ENCODE peak calls at places on chromosomes 5 and 9, in eight cellular contexts. E is SK-N-SH, Y is HepG2, F is GM23338, L is K562, Q is GM12878, C is HCT116, U is HL-60. B is an unnamed sample.

GRCh38 chr5:31598640-31599611 is 40.0 kb upstream of the PDZD2 start:
- DNase-seq in U (no peak), F (peak), E (no peak), Q (no peak), L (no peak), Y (no peak), C (no peak), B (no peak)

GRCh38 chr5:113378960-113379541 is 55.7 kb downstream of the TSSK1B start:
- DNase-seq in E (peak), F (peak), Y (peak), L (peak), Q (peak), C (peak), U (peak), B (peak)

GRCh38 chr5:149264432-149265069 is 7.1 kb upstream of the AFAP1L1 start:
- DNase-seq in Y (peak), E (peak), U (no peak), Q (no peak), L (peak), F (peak), C (peak), B (peak)

GRCh38 chr9:88370346-88370745 is 17.9 kb upstream of the SPIN1 start:
- DNase-seq in Q (no peak), Y (no peak), U (no peak), F (no peak), C (no peak), E (peak), L (no peak), B (no peak)

GRCh38 chr5:4563400-4563799 is 576.7 kb upstream of the ADAMTS16 start:
- DNase-seq in Y (no peak), C (no peak), Q (no peak), F (peak), L (no peak), U (no peak), E (no peak), B (no peak)

GRCh38 chr9:16265671-16266070 is 604.8 kb downstream of the BNC2 start:
- DNase-seq in E (no peak), U (no peak), L (no peak), Y (no peak), F (no peak), Q (no peak), C (no peak), B (no peak)

GRCh38 chr9:136160939-136161610 is 42.4 kb upstream of the TMEM250 start:
- DNase-seq in Y (no peak), L (no peak), E (no peak), F (no peak), Q (no peak), U (no peak), C (no peak), B (no peak)

GRCh38 chr5:171420429-171421231 is 1.2 kb downstream of the FGF18 start:
- DNase-seq in U (no peak), F (peak), C (no peak), L (no peak), Q (no peak), Y (no peak), E (peak), B (no peak)

GRCh38 chr5:69331528-69332445 is 814 bp downstream of the CCDC125 start:
- DNase-seq in Y (peak), U (no peak), C (no peak), Q (no peak), E (no peak), L (no peak), F (peak), B (no peak)

GRCh38 chr5:61329729-61330128 is 2.3 kb upstream of the ZSWIM6 start:
- DNase-seq in Q (no peak), F (peak), U (no peak), L (no peak), Y (peak), C (no peak), E (no peak), B (peak)

GRCh38 chr5:40738502-40738901 is 17.3 kb downstream of the TTC33 start:
- DNase-seq in Q (no peak), U (no peak), Y (no peak), L (no peak), C (no peak), E (no peak), F (no peak), B (no peak)

GRCh38 chr5:84381501-84382362 is 2.9 kb downstream of the EDIL3 start:
- DNase-seq in F (no peak), U (peak), Q (no peak), E (no peak), C (no peak), Y (no peak), L (no peak), B (no peak)

GRCh38 chr5:16849821-16850220 is 86.3 kb downstream of the MYO10 start:
- DNase-seq in E (no peak), F (no peak), U (no peak), C (no peak), L (no peak), Q (no peak), Y (no peak), B (no peak)

GRCh38 chr5:66498791-66499207 is 97.4 kb upstream of the MAST4 start:
- DNase-seq in Q (no peak), C (no peak), L (no peak), U (no peak), F (peak), Y (peak), E (peak), B (peak)

GRCh38 chr9:88460583-88461332 is 72.5 kb downstream of the SPIN1 start:
- DNase-seq in U (no peak), E (no peak), F (peak), L (no peak), C (no peak), Y (no peak), Q (no peak), B (peak)

GRCh38 chr9:128716581-128717254 is 7.2 kb downstream of the ZDHHC12 start:
- DNase-seq in L (no peak), Q (no peak), E (peak), F (no peak), Y (no peak), U (no peak), C (no peak), B (no peak)

GRCh38 chr5:108193021-108193795 is 188.7 kb downstream of the FBXL17 start:
- DNase-seq in Q (no peak), U (no peak), Y (no peak), L (no peak), F (no peak), C (no peak), E (no peak), B (no peak)

GRCh38 chr9:124349267-124349666 is 66.0 kb downstream of the PSMB7 start:
- DNase-seq in C (no peak), U (no peak), Y (no peak), E (no peak), Q (no peak), F (no peak), L (no peak), B (no peak)

GRCh38 chr5:136734638-136735037 is 369.3 kb upstream of the TRPC7 start:
- DNase-seq in Q (no peak), Y (no peak), U (no peak), L (no peak), C (no peak), E (no peak), F (no peak), B (no peak)

GRCh38 chr5:180040287-180041214 is 31.0 kb downstream of the RNF130 start:
- DNase-seq in U (no peak), L (no peak), F (no peak), E (no peak), C (no peak), Y (no peak), Q (no peak), B (no peak)

GRCh38 chr5:98587166-98587565 is 186.3 kb upstream of the RGMB start:
- DNase-seq in Q (no peak), U (no peak), Y (no peak), L (no peak), C (no peak), E (no peak), F (no peak), B (no peak)

GRCh38 chr5:176825234-176825633 is 14.9 kb downstream of the UNC5A start:
- DNase-seq in L (no peak), U (no peak), Y (no peak), Q (no peak), E (no peak), F (no peak), C (no peak), B (no peak)

GRCh38 chr9:106921341-106921899 is 58.5 kb downstream of the ZNF462 start:
- DNase-seq in Y (peak), F (peak), Q (no peak), L (no peak), E (peak), C (peak), U (no peak), B (no peak)

GRCh38 chr9:4221936-4222335 is 77.9 kb downstream of the GLIS3 start:
- DNase-seq in U (no peak), L (no peak), C (no peak), Y (no peak), E (no peak), F (no peak), Q (no peak), B (no peak)

GRCh38 chr9:137619240-137620090 is 660 bp downstream of the EHMT1 start:
- DNase-seq in L (no peak), F (peak), Q (no peak), U (no peak), E (no peak), Y (no peak), C (no peak), B (no peak)

GRCh38 chr9:13116292-13116691 is 163.2 kb downstream of the MPDZ start:
- DNase-seq in U (no peak), L (no peak), F (no peak), C (no peak), Q (no peak), E (no peak), Y (no peak), B (no peak)

GRCh38 chr5:145680744-145681143 is 154.4 kb downstream of the PRELID2 start:
- DNase-seq in F (no peak), L (no peak), Y (no peak), E (no peak), C (no peak), U (no peak), Q (no peak), B (no peak)

DNA sequence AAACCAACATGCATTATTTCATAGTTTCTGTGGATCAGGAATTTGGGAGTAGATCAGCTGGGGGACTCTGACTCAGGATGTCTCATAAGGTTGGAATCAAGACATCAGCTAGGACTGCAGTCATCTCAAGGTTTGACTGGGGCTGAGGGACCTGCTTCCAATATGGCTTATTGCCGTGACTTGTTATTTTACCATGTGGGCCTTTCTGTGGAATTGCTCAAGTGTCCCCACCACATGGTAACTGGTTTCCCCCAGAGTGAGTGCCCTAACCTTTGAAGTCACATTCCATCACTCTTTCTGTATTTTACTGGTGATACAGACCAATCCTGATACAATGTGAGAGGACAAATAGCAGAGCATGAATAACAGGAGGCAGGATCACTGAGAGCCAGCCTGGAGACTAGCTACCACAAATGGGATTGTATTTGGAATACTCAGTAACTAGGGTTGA is 70.2 kb upstream of the ELL2 start:
- DNase-seq in U (no peak), E (no peak), C (no peak), F (no peak), Q (no peak), L (no peak), Y (no peak), B (no peak)
- TF ChIP-seq REST in U (no peak), E (no peak), C (no peak), F (no peak), Q (no peak), L (no peak), Y (no peak), B (no peak)

GRCh38 chr5:163585206-163585605 is 79.8 kb downstream of the MAT2B start:
- DNase-seq in Q (no peak), L (no peak), C (no peak), F (no peak), E (no peak), U (no peak), Y (no peak), B (no peak)
- TF ChIP-seq REST in Q (no peak), L (no peak), C (no peak), F (no peak), E (no peak), U (no peak), Y (no peak), B (no peak)

GRCh38 chr9:14326264-14326826 is 12.4 kb upstream of the NFIB start:
- DNase-seq in F (no peak), E (no peak), C (no peak), Y (no peak), U (no peak), L (no peak), Q (no peak), B (peak)
- TF ChIP-seq REST in F (no peak), E (no peak), C (no peak), Y (no peak), U (no peak), L (no peak), Q (no peak), B (no peak)

GRCh38 chr9:113920872-113921271 is 44.8 kb downstream of the ZNF618 start:
- DNase-seq in F (no peak), Q (no peak), E (no peak), C (no peak), Y (no peak), U (no peak), L (no peak), B (no peak)
- TF ChIP-seq REST in F (no peak), Q (no peak), E (no peak), C (no peak), Y (no peak), U (no peak), L (no peak), B (no peak)

GRCh38 chr9:80500300-80500699 is 928.5 kb downstream of the TLE4 start:
- DNase-seq in E (no peak), C (no peak), Y (no peak), L (no peak), F (no peak), Q (no peak), U (no peak), B (no peak)
- TF ChIP-seq REST in E (no peak), C (no peak), Y (no peak), L (no peak), F (no peak), Q (no peak), U (no peak), B (no peak)

GRCh38 chr5:147276497-147276896 is 41.7 kb downstream of the STK32A start:
- DNase-seq in Y (no peak), U (no peak), L (no peak), E (no peak), Q (no peak), F (no peak), C (no peak), B (no peak)
- TF ChIP-seq REST in Y (no peak), U (no peak), L (no peak), E (no peak), Q (no peak), F (no peak), C (no peak), B (no peak)

GRCh38 chr5:138955013-138955660 is 80.0 kb upstream of the LRRTM2 start:
- DNase-seq in Y (peak), F (no peak), Q (no peak), L (no peak), U (no peak), E (peak), C (no peak), B (no peak)
- TF ChIP-seq REST in Y (no peak), F (no peak), Q (no peak), L (no peak), U (no peak), E (no peak), C (no peak), B (no peak)